ENCODE peak calls at places on chromosomes 3 and 15, in eight cellular contexts. I is HepG2, J is HCT116, H is GM12878, S is K562, E is endothelial cell of umbilical vein, T is SK-N-SH, R is H1. Z is an unnamed sample.

GRCh38 chr3:197891-198491 is 1.4 kb downstream of the CHL1 start:
- DNase-seq in J (no peak), R (peak), E (no peak), T (peak), I (no peak), S (no peak), H (no peak), Z (peak)

GRCh38 chr15:44347495-44347894 is 59.0 kb downstream of the GOLM2 start:
- DNase-seq in H (no peak), R (no peak), I (no peak), E (no peak), J (no peak), S (no peak), T (no peak), Z (no peak)

GRCh38 chr3:146040630-146041029 is 120.4 kb downstream of the PLOD2 start:
- DNase-seq in I (no peak), S (no peak), T (no peak), J (no peak), R (no peak), E (no peak), H (no peak), Z (no peak)

GRCh38 chr15:29345549-29346525 is 76.2 kb upstream of the NSMCE3 start:
- DNase-seq in S (no peak), T (peak), H (no peak), J (no peak), I (no peak), E (no peak), R (peak), Z (peak)

GRCh38 chr3:30659270-30660127 is 53.1 kb downstream of the TGFBR2 start:
- DNase-seq in T (no peak), R (no peak), E (peak), S (no peak), H (no peak), J (peak), I (peak), Z (no peak)

GRCh38 chr15:74233864-74234597 is 2.1 kb upstream of the CCDC33 start:
- DNase-seq in I (no peak), T (peak), J (no peak), S (no peak), R (no peak), E (no peak), H (no peak), Z (no peak)

GRCh38 chr3:194657439-194657838 is 14.6 kb downstream of the LSG1 start:
- DNase-seq in H (no peak), I (no peak), R (no peak), J (no peak), E (no peak), T (no peak), S (no peak), Z (no peak)

GRCh38 chr3:134326760-134327593 is 47.3 kb downstream of the AMOTL2 start:
- DNase-seq in T (no peak), S (no peak), R (no peak), I (peak), H (no peak), E (peak), J (no peak), Z (peak)

GRCh38 chr3:83843716-83844115 is 1115.1 kb upstream of the CADM2 start:
- DNase-seq in J (no peak), R (no peak), I (no peak), S (no peak), H (no peak), E (no peak), T (no peak), Z (peak)

GRCh38 chr3:99952306-99952705 is 134.6 kb downstream of the CMSS1 start:
- DNase-seq in J (no peak), S (no peak), E (no peak), T (no peak), I (no peak), H (no peak), R (no peak), Z (no peak)

GRCh38 chr3:124381565-124382333 is 348.5 kb upstream of the UMPS start:
- DNase-seq in T (no peak), S (no peak), R (no peak), J (no peak), E (no peak), H (no peak), I (no peak), Z (no peak)

DNA sequence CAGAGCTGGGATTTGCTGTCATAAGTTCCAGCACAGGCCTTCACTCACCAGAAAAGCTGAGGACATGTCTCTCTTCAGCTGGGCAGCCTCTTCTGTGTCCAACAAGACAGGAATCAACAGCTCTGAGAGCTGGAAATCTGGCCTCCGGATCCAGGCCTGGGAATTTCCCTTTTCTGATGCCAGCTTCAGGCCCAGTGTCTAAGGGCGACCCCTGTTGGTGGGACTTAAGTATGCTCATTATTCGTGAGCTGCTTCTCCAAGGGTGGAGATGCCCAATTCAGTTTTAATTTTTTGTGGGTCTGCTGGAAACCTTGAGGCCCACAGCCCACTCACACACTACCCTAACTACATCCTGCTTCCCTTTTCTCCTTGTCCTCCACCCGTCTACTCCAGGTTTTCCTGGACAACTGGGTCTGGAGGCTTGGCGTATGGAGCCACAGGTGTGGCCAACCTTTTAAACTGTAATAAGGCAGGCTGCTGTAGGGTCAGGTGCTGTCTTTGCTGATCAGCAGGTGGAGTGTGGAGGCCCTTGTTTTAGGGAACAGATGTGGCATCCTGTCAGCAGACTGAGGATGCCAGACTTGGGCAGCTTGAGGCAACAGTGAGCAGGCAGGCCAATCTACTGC is 2.6 kb upstream of the CEMIP start:
- DNase-seq in T (peak), S (peak), I (peak), R (peak), H (no peak), J (peak), E (peak), Z (peak)
- H2AFZ ChIP-seq in T (peak), S (no peak), I (no peak), R (peak), H (no peak), J (peak), E (peak), Z (no peak)

DNA sequence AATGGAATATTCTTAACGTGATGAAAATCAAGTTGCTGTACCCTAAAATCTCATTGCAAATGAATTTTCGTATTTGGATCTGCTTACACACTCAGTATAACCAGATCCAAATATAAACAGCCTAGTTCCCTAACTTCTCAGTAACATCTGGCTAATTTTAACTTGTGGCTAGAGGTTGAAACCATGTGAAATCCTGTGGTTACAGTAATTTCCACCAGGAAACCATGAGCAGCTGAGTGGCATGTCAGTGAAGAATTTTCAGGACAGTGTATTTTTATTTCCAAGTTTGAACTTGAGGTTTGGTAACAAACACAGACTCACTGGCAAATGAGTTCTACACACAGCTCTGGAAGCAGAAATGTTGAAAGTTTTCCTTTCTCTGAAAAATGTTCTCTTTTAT is 754.1 kb downstream of the NR2F2 start:
- DNase-seq in T (no peak), S (no peak), I (no peak), H (no peak), E (no peak), R (no peak), J (no peak), Z (no peak)
- TF ChIP-seq POLR2AphosphoS5 in T (no peak), S (no peak), I (no peak), H (no peak), E (no peak), R (no peak), J (no peak), Z (no peak)

DNA sequence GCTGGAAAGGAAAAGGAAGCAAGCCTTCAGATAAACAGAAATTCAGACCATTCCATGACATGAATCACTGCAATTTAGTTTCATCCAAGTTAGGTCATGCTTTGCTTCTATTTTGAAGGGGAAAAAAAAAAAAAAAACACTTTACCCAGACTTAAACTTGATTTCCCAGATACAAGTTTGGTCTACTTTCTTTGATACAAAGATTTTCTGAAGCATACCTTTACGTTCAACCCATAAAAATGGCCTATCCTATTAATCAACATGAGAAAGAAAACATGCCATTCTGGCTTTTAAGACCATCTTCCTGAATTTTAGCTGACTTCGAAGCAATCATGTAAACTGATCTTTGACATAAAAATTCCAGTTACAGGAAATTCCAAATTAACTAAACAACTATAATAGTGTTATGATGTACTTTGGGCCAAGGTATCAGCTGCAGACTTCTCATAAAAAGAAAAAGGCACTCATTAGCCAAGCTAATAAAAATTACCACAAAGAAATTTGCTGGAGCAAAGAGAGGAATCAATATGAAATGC is 12.6 kb downstream of the OSBPL10 start:
- DNase-seq in I (no peak), H (no peak), R (no peak), T (no peak), S (no peak), E (peak), J (no peak), Z (no peak)
- H2AFZ ChIP-seq in I (peak), H (no peak), R (no peak), T (no peak), S (no peak), E (no peak), J (no peak), Z (no peak)

DNA sequence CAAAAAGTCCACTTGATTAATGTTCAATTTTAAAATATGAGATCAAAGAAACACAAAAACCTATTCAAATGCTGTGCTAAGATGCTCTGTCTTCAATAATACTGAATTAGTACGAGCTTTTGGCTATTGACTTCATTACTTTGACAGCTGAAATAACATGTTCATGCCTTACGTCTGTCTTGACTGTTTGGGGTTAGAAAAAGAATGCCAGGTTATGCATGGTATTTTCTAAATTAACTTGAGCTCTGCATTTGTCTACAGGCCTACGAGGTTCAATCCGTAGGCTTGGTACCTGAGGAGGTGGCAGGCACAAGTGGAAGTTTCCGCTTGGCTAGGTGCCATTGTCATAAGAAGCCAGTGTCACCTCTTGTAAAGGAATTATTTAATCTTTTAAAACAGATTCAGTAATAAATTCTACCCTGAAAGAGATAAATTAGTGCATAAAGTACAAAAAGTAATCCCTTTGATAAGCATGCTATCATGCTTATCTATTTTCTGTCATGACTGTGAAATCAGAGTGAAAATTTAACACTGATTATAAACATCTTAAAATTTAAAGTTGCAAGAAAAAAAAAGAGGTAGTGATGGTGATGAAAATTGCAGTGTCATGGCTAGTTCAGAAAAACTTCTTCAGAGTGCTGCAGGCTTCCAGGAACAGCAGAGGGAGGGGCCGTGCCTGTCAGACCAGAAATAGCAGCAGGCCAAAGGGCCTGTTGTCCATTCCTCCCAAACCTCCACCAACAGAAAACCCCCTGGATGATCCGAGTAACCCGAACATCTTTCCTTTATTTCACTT is 115.7 kb downstream of the ARRDC4 start:
- DNase-seq in R (no peak), T (no peak), S (peak), H (no peak), E (no peak), J (no peak), I (no peak), Z (no peak)
- TF ChIP-seq POLR2AphosphoS5 in R (no peak), T (no peak), S (no peak), H (no peak), E (no peak), J (no peak), I (no peak), Z (no peak)

GRCh38 chr3:11642455-11643162 is 1.1 kb downstream of the VGLL4 start:
- DNase-seq in T (peak), S (peak), H (peak), J (peak), I (peak), R (peak), E (peak), Z (peak)

GRCh38 chr3:11640009-11640673 is 3.6 kb downstream of the VGLL4 start:
- DNase-seq in H (no peak), I (no peak), T (no peak), S (no peak), J (no peak), R (no peak), E (peak), Z (no peak)

GRCh38 chr3:11641316-11641682 is 2.4 kb downstream of the VGLL4 start:
- DNase-seq in R (no peak), T (no peak), H (no peak), J (no peak), I (no peak), E (peak), S (no peak), Z (no peak)

GRCh38 chr3:11643212-11644087 is at the start of gene VGLL4:
- DNase-seq in H (no peak), E (peak), J (peak), R (peak), S (peak), T (peak), I (peak), Z (peak)

DNA sequence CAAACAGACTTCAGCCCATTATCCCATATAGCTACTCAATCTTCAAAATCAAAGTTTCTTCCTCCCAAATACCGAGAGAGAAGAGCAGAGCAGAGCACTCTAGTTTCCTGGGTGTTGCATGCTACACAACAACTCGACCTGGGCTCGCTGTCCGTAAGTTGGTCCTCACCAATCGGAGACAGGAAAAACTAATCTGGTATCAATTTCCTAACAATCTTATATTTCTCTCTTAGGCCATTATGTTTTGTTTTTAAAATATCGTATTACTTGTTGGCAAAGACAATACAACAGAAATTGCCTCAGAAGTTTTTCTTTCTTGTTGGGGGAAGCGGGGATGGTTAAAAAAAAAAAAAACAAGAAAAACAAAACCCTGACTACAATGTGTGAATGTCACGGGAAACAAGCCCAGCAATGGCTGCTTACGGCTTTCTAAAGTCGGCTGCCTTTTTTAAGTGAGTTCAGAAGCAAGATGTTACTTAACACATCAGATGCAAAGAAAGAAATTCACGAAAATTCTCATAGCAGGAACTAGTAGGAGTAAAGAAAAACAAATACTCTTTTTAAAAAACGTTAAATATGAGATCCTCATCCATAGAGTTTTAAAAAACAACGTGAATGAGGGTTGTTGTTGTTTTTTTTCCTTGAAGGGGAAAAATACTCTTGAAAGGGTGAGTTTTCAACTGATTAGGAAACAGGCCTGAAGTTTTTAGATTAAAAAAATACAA is 1.9 kb downstream of the VGLL4 start:
- DNase-seq in S (peak), R (no peak), E (peak), T (no peak), H (no peak), J (no peak), I (no peak), Z (peak)
- H2AFZ ChIP-seq in S (peak), R (no peak), E (no peak), T (no peak), H (peak), J (peak), I (no peak), Z (no peak)

GRCh38 chr15:75666823-75667501 is 19.2 kb downstream of the SNX33 start:
- DNase-seq in S (no peak), T (no peak), R (no peak), H (no peak), J (peak), E (peak), I (peak), Z (no peak)
- TF ChIP-seq POLR2AphosphoS5 in S (no peak), T (peak), R (no peak), H (no peak), J (peak), E (peak), I (no peak), Z (no peak)

DNA sequence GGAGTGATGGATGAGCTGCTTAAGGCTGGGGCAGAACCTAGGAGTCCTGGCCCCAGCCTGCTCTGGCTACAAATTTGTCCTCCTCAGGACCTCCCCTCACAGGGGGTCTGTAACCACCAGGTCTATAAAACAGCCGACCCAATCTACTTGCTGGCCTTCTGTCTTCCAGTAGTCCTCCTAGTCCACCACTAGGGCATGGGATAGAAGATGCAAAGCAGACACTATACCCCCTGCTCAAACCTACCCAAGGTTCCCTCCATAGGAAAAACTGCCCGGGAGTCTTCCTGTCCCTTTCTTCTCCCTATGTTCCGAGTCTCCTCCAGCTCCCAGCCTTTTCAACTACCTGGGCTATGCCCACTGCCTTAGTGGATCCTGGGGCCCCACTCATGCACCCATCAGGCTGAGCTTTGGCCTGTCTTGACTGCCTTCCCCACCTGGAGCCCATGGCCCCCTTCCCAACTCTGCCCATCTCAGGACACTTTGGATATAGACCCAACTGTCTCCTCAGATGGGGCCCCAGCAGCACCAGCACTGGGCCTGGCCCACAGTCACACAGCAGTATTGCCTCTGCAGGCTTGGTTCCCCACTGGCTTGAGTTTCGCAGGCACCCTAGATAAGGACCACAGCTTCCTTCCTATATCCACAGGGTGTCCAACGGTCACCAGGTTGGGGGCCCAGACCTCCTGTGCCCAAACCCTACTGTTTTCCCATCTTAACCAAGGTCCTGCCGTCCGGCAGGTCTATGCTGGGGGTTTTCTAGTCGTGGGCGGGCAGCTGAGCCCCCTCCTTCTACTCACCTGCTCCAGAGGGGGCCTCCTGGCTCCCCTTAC is 1.1 kb downstream of the HYAL3 start:
- DNase-seq in H (no peak), J (no peak), S (peak), I (no peak), E (no peak), T (peak), R (peak), Z (peak)
- H2AFZ ChIP-seq in H (peak), J (no peak), S (no peak), I (no peak), E (no peak), T (peak), R (no peak), Z (peak)

Z was measured in GM23338.